ENCODE peak calls at places on chromosomes 13 and 19, in five cellular contexts. D is stomach, Y is HFF-Myc, N is pancreas, Z is IMR-90. B is an unnamed sample.

GRCh38 chr19:36049080-36049698 is 4.9 kb downstream of the THAP8 start:
- DNase-seq in N (no peak), Y (no peak), Z (no peak), D (no peak), B (peak)

GRCh38 chr13:27079421-27079958 is 92.1 kb downstream of the USP12 start:
- DNase-seq in Y (no peak), Z (peak), N (no peak), D (no peak), B (peak)

GRCh38 chr13:43270043-43270830 is 246.9 kb downstream of the DNAJC15 start:
- DNase-seq in N (no peak), Z (peak), D (no peak), Y (no peak), B (no peak)

GRCh38 chr19:50025794-50026549 is at the start of gene ZNF473:
- DNase-seq in D (peak), Y (no peak), N (peak), Z (peak), B (peak)

GRCh38 chr13:26760835-26761582 is 423 bp upstream of the GPR12 start:
- DNase-seq in D (no peak), N (no peak), Y (no peak), Z (no peak), B (no peak)

GRCh38 chr13:66660013-66660804 is 569.9 kb downstream of the PCDH9 start:
- DNase-seq in Y (no peak), N (no peak), Z (peak), D (no peak), B (peak)

GRCh38 chr13:27770809-27771208 is 21.5 kb upstream of the GSX1 start:
- DNase-seq in Y (peak), N (no peak), D (no peak), Z (peak), B (peak)

GRCh38 chr19:5881543-5882299 is 11.4 kb upstream of the FUT5 start:
- DNase-seq in N (no peak), D (no peak), Z (no peak), Y (no peak), B (no peak)

GRCh38 chr19:17091758-17092333 is 16.3 kb downstream of the MYO9B start:
- DNase-seq in D (peak), Z (no peak), Y (no peak), N (no peak), B (no peak)

GRCh38 chr19:10420444-10421239 is at the start of gene PDE4A:
- DNase-seq in N (no peak), Y (no peak), Z (no peak), D (no peak), B (no peak)

GRCh38 chr19:45601115-45601514 is 897 bp downstream of the GPR4 start:
- DNase-seq in D (no peak), Y (no peak), Z (no peak), N (no peak), B (no peak)

GRCh38 chr19:28586501-28586900 is 626.5 kb downstream of the UQCRFS1 start:
- DNase-seq in N (no peak), Y (no peak), Z (no peak), D (no peak), B (no peak)

GRCh38 chr19:35641515-35642151 is at the start of gene ETV2:
- DNase-seq in N (no peak), Z (peak), D (peak), Y (no peak), B (peak)

GRCh38 chr19:47232422-47233211 is 1.6 kb upstream of the BBC3 start:
- DNase-seq in N (peak), Z (peak), D (no peak), Y (peak), B (peak)

GRCh38 chr13:33571618-33572017 is 246.3 kb upstream of the RFC3 start:
- DNase-seq in Y (no peak), D (no peak), N (no peak), Z (no peak), B (no peak)

GRCh38 chr19:44653977-44654784 is 10.5 kb downstream of the PVR start:
- DNase-seq in Y (no peak), Z (peak), D (peak), N (peak), B (peak)

GRCh38 chr19:2638417-2638940 is 64.0 kb downstream of the GNG7 start:
- DNase-seq in Y (no peak), D (no peak), N (no peak), Z (no peak), B (no peak)

GRCh38 chr19:50663280-50663790 is 14.1 kb downstream of the C19orf81 start:
- DNase-seq in N (no peak), Z (no peak), Y (no peak), D (no peak), B (peak)

GRCh38 chr19:43901395-43902390 is 33.4 kb downstream of the ZNF45 start:
- DNase-seq in Y (peak), D (peak), Z (peak), N (peak), B (peak)

GRCh38 chr13:93244141-93244917 is 17.7 kb downstream of the GPC6 start:
- DNase-seq in N (no peak), D (no peak), Y (no peak), Z (peak), B (peak)

GRCh38 chr13:109610517-109610916 is 175.9 kb downstream of the IRS2 start:
- DNase-seq in Z (no peak), N (peak), D (peak), Y (no peak), B (peak)

GRCh38 chr13:39516140-39516539 is 86.9 kb downstream of the LHFPL6 start:
- DNase-seq in Z (no peak), Y (no peak), D (no peak), N (no peak), B (no peak)

DNA sequence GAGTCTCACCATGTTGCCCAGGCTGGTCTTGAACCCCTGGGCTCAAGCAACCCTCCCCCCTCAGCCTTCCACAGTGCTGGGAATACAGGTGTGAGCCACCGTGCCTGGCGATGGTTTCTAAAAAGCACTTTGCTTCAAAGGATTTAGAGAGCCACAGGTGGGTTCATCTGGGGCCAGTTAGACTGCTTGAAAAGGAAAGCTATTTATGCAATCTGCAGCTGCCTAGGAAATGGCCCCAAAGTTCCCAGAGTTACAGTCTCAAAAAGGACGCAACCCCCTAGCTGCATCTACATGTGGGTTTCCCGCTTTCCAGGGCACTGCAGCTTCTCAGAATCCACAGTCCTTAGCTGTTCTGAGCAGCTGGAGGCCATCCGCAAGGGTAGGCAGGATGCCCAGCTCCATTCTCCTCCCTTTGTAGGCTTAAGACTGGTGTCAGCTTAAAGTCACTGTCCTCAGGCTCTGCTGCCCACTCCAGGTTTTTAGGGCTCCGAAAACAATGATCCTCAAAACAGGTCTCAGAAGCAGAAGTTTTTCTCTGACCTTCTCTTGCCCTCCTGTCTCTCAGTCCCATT is 41.4 kb downstream of the ZNF823 start:
- DNase-seq in N (no peak), Z (no peak), Y (no peak), D (no peak), B (no peak)
- H3K4me3 ChIP-seq in N (no peak), Z (no peak), Y (no peak), D (no peak), B (no peak)

GRCh38 chr13:46995874-46996273 is 99.0 kb upstream of the HTR2A start:
- DNase-seq in N (no peak), Z (no peak), D (no peak), Y (no peak), B (no peak)

GRCh38 chr13:46994492-46994891 is 97.6 kb upstream of the HTR2A start:
- DNase-seq in D (no peak), Y (no peak), N (no peak), Z (no peak), B (no peak)

GRCh38 chr13:46996316-46996715 is 99.5 kb upstream of the HTR2A start:
- DNase-seq in D (no peak), Y (no peak), Z (no peak), N (no peak), B (no peak)

DNA sequence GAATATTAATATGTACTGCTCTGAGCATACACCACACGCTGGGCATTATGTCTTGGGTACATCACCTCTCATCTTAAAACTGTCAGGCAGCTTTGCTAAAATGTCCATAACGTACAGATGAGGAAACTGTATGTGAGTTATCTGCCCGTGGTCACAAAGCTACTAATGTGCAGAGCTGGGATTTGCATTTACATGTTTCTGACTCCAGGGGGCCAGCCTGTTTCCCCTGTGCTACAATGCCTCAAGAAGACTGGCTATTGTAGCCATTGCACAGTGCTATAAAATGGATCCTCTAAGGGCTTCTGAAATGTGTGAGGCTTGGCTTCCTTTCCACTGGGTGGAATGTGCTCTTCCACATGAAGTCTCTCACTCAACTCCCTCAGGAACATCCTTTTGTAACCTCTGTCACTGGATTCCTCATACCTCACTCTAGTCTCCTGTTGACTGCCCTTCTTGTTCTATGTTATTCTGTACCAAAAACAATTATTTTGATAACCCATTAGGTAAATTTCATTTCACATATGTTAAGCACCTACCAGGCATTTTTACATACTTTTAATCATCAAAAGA is 95.6 kb upstream of the HTR2A start:
- DNase-seq in Z (no peak), D (no peak), N (no peak), Y (no peak), B (peak)
- TF ChIP-seq CTCF in Z (peak), D (no peak), N (no peak), Y (peak), B (peak)

GRCh38 chr19:14118165-14119051 is 846 bp upstream of the PRKACA start:
- DNase-seq in D (peak), N (peak), Z (peak), Y (no peak), B (peak)

GRCh38 chr19:14120497-14120780 is 2.9 kb upstream of the PRKACA start:
- DNase-seq in Z (no peak), N (no peak), D (no peak), Y (no peak), B (no peak)

GRCh38 chr19:14116918-14117578 is 514 bp downstream of the PRKACA start:
- DNase-seq in D (no peak), Y (no peak), Z (no peak), N (peak), B (no peak)

GRCh38 chr19:14117668-14118164 is at the start of gene PRKACA:
- DNase-seq in Z (peak), Y (peak), N (peak), D (peak), B (peak)

GRCh38 chr19:14119644-14120496 is 2.3 kb upstream of the PRKACA start:
- DNase-seq in D (no peak), Z (no peak), Y (no peak), N (no peak), B (no peak)
- H3K4me3 ChIP-seq in D (no peak), Z (no peak), Y (no peak), N (no peak), B (no peak)

DNA sequence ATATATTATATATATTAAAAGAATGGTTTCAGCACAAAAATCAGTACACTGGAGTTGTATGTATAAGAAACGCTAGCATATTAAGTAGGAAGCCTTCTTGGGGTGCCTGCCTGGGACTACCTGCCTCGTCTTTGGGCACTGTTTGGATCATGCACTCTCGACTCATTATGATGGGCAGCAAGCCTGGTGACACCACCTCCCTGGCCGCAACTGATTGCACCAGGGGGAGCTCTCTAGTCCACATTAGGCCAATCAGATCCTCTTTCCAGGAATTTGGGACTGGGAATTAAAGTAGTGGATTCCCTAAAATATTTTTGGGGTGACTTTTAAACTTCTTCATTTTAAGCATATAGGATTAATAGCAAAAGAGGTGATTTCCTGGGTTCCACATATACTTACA is 56.0 kb upstream of the RGCC start:
- DNase-seq in Z (no peak), N (no peak), Y (no peak), D (no peak), B (no peak)
- TF ChIP-seq CTCF in Z (no peak), N (no peak), Y (no peak), D (no peak), B (peak)

GRCh38 chr13:20175406-20175794 is 14.5 kb upstream of the GJA3 start:
- DNase-seq in Z (no peak), Y (no peak), N (no peak), D (no peak), B (no peak)
- H3K4me3 ChIP-seq in Z (no peak), Y (no peak), N (no peak), D (no peak), B (no peak)

B was measured in fibroblast of mammary gland.